ENCODE peak calls at places on chromosomes 1 and 21, in ten cellular contexts. B is left cardiac atrium; Y is stimulated activated CD8-positive, alpha-beta memory T cell treated with anti-CD3 and anti-CD28 coated beads, Interleukin-4, amount 100 ng/mL, for 24 hours; L is left lobe of liver; P is T-helper 1 cell; F is transverse colon; S is NCI-H1436; T is renal cortical epithelial cell; A is SK-N-SH; Q is EH. J is an unnamed sample.

GRCh38 chr21:42414553-42414927 is 10.8 kb downstream of the UBASH3A start:
- DNase-seq in B (no peak), Y (no peak), L (no peak), P (no peak), F (no peak), S (no peak), T (no peak), A (no peak), Q (no peak), J (no peak)

GRCh38 chr1:33306561-33307493 is 14.1 kb downstream of the A3GALT2 start:
- DNase-seq in B (no peak), Y (no peak), L (no peak), P (no peak), F (no peak), S (no peak), T (no peak), A (no peak), Q (no peak), J (no peak)

GRCh38 chr21:25908495-25908894 is 173.7 kb downstream of the GABPA start:
- DNase-seq in B (no peak), Y (no peak), L (no peak), P (no peak), F (no peak), S (no peak), T (no peak), A (no peak), Q (peak; percentile 38), J (no peak)

GRCh38 chr1:243740255-243740999 is 109.6 kb downstream of the AKT3 start:
- DNase-seq in B (no peak), Y (no peak), L (no peak), P (no peak), F (no peak), S (no peak), T (peak; percentile 12), A (no peak), Q (peak; percentile 58), J (no peak)

GRCh38 chr1:12615166-12615915 is 2.7 kb downstream of the DHRS3 start:
- DNase-seq in B (no peak), Y (no peak), L (no peak), P (no peak), F (no peak), S (no peak), T (no peak), A (no peak), Q (peak; percentile 56), J (no peak)

GRCh38 chr1:18635833-18636671 is 5.4 kb downstream of the PAX7 start:
- DNase-seq in B (no peak), Y (no peak), L (no peak), P (no peak), F (no peak), S (no peak), T (peak; percentile 3), A (peak; percentile 73), Q (peak; percentile 13), J (no peak)

GRCh38 chr1:54114001-54114400 is 38.8 kb downstream of the CDCP2 start:
- DNase-seq in B (no peak), Y (no peak), L (no peak), P (no peak), F (no peak), S (no peak), T (no peak), A (no peak), Q (no peak), J (no peak)

GRCh38 chr1:202835548-202836072 is 24.9 kb downstream of the PCAT6 start:
- DNase-seq in B (no peak), Y (no peak), L (no peak), P (no peak), F (no peak), S (no peak), T (no peak), A (peak; percentile 35), Q (no peak), J (no peak)

GRCh38 chr21:31732891-31733520 is 1.1 kb upstream of the SCAF4 start:
- DNase-seq in B (no peak), Y (no peak), L (no peak), P (peak; percentile 2), F (peak; percentile 20), S (no peak), T (no peak), A (peak; percentile 52), Q (peak; percentile 50), J (no peak)

GRCh38 chr1:53400761-53401379 is 58.3 kb upstream of the DMRTB1 start:
- DNase-seq in B (no peak), Y (no peak), L (no peak), P (no peak), F (no peak), S (no peak), T (no peak), A (no peak), Q (no peak), J (no peak)

J was measured in amniotic stem cell.